ENCODE peak calls at places on chromosomes 6 and 20, in nine cellular contexts. Q is CD4-positive, alpha-beta T cell; J is AG09319; L is nephron progenitor cell; U is WTC11; F is endothelial cell; P is progenitor cell of endocrine pancreas; W is ovary; N is A549. X is an unnamed sample.

GRCh38 chr20:46293084-46293483 is 15.2 kb downstream of the CDH22 start:
- DNase-seq in Q (no peak), J (no peak), L (peak; percentile 60), U (no peak), F (peak; percentile 50), P (peak; percentile 25), W (no peak), N (peak; percentile 31), X (no peak)

GRCh38 chr20:19408971-19409370 is 196.5 kb downstream of the SLC24A3 start:
- DNase-seq in Q (no peak), J (no peak), L (no peak), U (no peak), F (no peak), P (no peak), W (no peak), N (no peak), X (no peak)

GRCh38 chr6:158160932-158161539 is 7.0 kb downstream of the SERAC1 start:
- DNase-seq in Q (no peak), J (no peak), L (no peak), U (no peak), F (no peak), P (no peak), W (no peak), N (no peak), X (no peak)

GRCh38 chr20:36726168-36726567 is 19.7 kb downstream of the NDRG3 start:
- DNase-seq in Q (no peak), J (no peak), L (no peak), U (no peak), F (no peak), P (no peak), W (no peak), N (no peak), X (no peak)

GRCh38 chr6:101275251-101275650 is 118.3 kb upstream of the GRIK2 start:
- DNase-seq in Q (no peak), J (no peak), L (no peak), U (no peak), F (no peak), P (no peak), W (no peak), N (no peak), X (no peak)

GRCh38 chr20:25987073-25987927 is 290.6 kb upstream of the ZNF337 start:
- DNase-seq in Q (peak; percentile 47), J (no peak), L (no peak), U (peak; percentile 68), F (peak; percentile 53), P (peak; percentile 34), W (peak; percentile 62), N (peak; percentile 31), X (peak; percentile 50)

GRCh38 chr6:167952512-167952859 is 45.0 kb upstream of the KIF25 start:
- DNase-seq in Q (no peak), J (no peak), L (no peak), U (no peak), F (no peak), P (no peak), W (no peak), N (no peak), X (no peak)

GRCh38 chr20:12660918-12661317 is 347.9 kb upstream of the SPTLC3 start:
- DNase-seq in Q (no peak), J (no peak), L (peak; percentile 20), U (peak; percentile 43), F (peak; percentile 34), P (no peak), W (no peak), N (no peak), X (no peak)

GRCh38 chr6:45432944-45433343 is 55.2 kb upstream of the SUPT3H start:
- DNase-seq in Q (no peak), J (no peak), L (no peak), U (no peak), F (no peak), P (no peak), W (no peak), N (no peak), X (no peak)

GRCh38 chr6:164039954-164040375 is 625.4 kb downstream of the QKI start:
- DNase-seq in Q (no peak), J (no peak), L (no peak), U (no peak), F (no peak), P (no peak), W (peak; percentile 79), N (no peak), X (no peak)

GRCh38 chr20:59585714-59586404 is 18.5 kb upstream of the PHACTR3 start:
- DNase-seq in Q (no peak), J (no peak), L (no peak), U (no peak), F (no peak), P (no peak), W (no peak), N (no peak), X (no peak)
- TF ChIP-seq CTCF in Q (no peak), J (no peak), L (no peak), U (no peak), F (no peak), P (no peak), W (no peak), N (no peak), X (no peak)

GRCh38 chr6:116096979-116097816 is 3.5 kb upstream of the NT5DC1 start:
- DNase-seq in Q (no peak), J (no peak), L (no peak), U (no peak), F (no peak), P (no peak), W (no peak), N (no peak), X (no peak)
- TF ChIP-seq CTCF in Q (peak; percentile 71), J (peak; percentile 57), L (peak; percentile 38), U (peak; percentile 12), F (peak; percentile 47), P (peak; percentile 63), W (no peak), N (peak; percentile 52), X (no peak)

DNA sequence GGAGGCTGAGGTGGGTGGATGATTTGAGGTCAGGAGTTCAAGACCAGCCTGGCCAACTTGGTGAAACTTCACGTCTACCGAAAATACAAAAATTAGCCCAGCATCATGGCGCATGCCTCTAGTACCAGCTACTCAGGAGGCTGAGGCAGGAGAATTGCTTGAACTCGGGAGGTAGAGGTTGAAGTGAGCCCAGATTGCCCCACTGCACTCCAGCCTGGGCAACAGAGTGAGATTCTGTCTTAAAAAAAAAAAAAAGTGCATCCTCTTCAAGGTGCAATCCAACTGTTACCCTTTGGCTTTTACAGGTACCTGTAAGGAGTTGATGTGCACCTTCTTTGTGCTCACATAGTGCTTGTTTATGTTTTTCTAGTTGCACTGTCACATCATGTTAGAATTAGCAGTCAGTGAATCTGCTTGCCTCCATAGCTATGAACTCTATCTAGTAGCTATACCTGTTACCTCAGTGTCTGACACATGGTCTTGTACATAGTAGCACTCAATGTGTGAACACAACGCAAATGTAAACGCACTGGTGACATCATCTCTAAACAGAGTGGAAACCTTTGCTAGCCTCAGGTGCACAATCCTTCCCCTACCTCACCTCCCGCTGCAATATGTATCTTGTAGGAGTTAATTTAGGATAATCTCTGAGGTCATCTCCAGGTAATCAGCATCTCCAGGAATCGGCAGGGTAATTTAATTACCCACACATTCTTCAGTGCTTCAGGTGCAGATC is 9.7 kb downstream of the MSH5 start:
- DNase-seq in Q (no peak), J (no peak), L (no peak), U (no peak), F (no peak), P (no peak), W (no peak), N (no peak), X (no peak)
- TF ChIP-seq CTCF in Q (no peak), J (no peak), L (no peak), U (no peak), F (no peak), P (no peak), W (no peak), N (no peak), X (no peak)

DNA sequence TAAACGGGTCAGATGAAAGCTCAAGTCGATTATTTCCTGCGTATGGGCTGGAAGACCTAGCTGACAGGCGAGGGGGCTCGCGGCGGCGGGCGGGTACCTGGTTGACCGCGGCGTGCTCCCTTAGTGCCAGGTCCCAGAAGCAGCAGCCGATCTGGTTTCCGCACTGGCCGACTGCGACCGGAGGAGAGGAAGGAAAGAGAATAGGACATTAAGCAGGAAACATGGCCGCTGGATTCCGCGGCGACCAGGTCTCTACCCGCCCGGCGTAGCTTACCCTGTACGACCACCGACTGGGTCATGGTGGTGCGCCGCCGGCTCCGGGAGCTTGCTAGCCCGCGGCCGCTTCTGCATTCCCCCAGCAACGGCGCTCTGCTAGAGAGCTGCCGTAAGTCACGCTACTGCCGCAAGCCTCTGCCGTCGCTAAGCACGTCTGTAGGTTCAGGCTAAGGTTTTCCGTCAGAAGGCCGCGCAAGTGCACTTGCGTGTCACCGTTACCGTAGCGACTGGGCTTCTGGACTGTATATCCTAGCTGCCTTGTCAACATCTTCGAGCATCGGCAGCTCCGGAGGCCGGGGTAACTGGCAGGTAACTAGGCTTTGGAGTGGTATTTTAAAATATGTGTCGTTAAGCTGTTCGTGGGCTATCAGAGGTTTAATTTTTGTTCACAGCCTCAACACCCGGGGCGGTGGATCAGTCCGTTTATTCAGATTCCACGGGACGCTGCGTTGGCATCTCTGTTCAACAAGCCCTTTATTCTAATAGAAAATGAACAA is at the start of the genes FAM229B and TUBE1:
- DNase-seq in Q (peak; percentile 81), J (peak; percentile 96), L (peak; percentile 87), U (peak; percentile 91), F (peak; percentile 84), P (peak; percentile 77), W (peak; percentile 90), N (peak; percentile 39), X (peak; percentile 87)
- TF ChIP-seq CTCF in Q (no peak), J (no peak), L (no peak), U (no peak), F (no peak), P (peak; percentile 19), W (no peak), N (no peak), X (no peak)

DNA sequence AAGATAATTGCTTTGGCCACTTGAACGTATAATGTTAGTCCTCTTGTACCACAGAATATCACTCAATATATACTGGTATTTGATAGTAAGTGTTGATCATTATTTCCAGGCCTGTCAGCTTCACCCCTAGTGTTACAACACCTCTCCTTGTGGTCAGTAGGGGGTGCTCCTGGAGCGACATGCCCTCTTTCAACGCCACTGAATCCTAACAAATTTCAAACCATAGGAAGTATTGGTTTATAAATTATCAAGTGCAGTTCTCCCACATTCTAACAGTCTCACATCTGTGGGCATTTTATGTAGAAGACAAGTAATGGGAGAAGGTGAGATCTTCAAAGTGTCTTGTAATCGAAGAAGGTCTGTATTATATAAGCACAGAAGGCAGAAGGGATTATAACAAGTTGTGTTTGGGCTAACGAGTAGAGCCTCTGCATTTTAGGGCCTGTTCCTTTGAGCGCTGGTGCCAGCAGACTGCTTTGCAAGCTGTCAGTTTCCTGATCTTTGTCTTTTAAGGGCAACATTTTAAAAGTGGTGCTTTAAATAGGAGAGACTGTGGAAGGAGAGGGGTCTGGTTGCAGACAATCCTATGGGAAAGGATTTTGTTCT is 57.1 kb upstream of the CEP162 start:
- DNase-seq in Q (no peak), J (no peak), L (no peak), U (peak; percentile 16), F (peak; percentile 17), P (no peak), W (no peak), N (no peak), X (peak; percentile 20)
- TF ChIP-seq CTCF in Q (no peak), J (peak; percentile 20), L (peak; percentile 62), U (peak; percentile 32), F (peak; percentile 21), P (peak; percentile 66), W (no peak), N (peak; percentile 36), X (peak; percentile 57)

GRCh38 chr6:373773-374724 is 17.5 kb upstream of the IRF4 start:
- DNase-seq in Q (no peak), J (no peak), L (no peak), U (no peak), F (no peak), P (no peak), W (no peak), N (no peak), X (peak; percentile 37)
- TF ChIP-seq CTCF in Q (no peak), J (peak; percentile 11), L (no peak), U (no peak), F (no peak), P (no peak), W (no peak), N (no peak), X (no peak)

X was measured in GM13976.